ENCODE peak calls at places on chromosome 12, in seven cellular contexts. M is endothelial cell of umbilical vein, G is HL-60, Q is HCT116, E is HepG2, F is stomach, R is Panc1. A is an unnamed sample.

GRCh38 chr12:67633708-67634107 is 14.8 kb upstream of the DYRK2 start:
- DNase-seq in M (no peak), G (peak; percentile 58), Q (no peak), E (no peak), F (peak; percentile 54), R (no peak), A (no peak)

GRCh38 chr12:127501916-127502315 is 765.1 kb upstream of the TMEM132C start:
- DNase-seq in M (no peak), G (no peak), Q (no peak), E (no peak), F (no peak), R (no peak), A (no peak)

GRCh38 chr12:31715283-31715825 is 13.5 kb downstream of the AMN1 start:
- DNase-seq in M (peak; percentile 89), G (peak; percentile 39), Q (no peak), E (peak; percentile 76), F (no peak), R (no peak), A (no peak)

GRCh38 chr12:96208801-96209534 is 14.8 kb downstream of the ELK3 start:
- DNase-seq in M (peak; percentile 91), G (peak; percentile 14), Q (no peak), E (no peak), F (no peak), R (no peak), A (peak; percentile 34)

GRCh38 chr12:56158926-56159461 is 835 bp downstream of the MYL6 start:
- DNase-seq in M (peak; percentile 57), G (peak; percentile 76), Q (no peak), E (peak; percentile 70), F (peak; percentile 82), R (no peak), A (peak; percentile 89)

GRCh38 chr12:88258396-88258795 is 116.3 kb downstream of the TMTC3 start:
- DNase-seq in M (no peak), G (no peak), Q (no peak), E (no peak), F (no peak), R (no peak), A (no peak)

GRCh38 chr12:54980341-54980740 is 4.2 kb downstream of the TESPA1 start:
- DNase-seq in M (no peak), G (no peak), Q (no peak), E (no peak), F (no peak), R (no peak), A (no peak)

GRCh38 chr12:132385923-132386751 is 56.7 kb upstream of the GALNT9 start:
- DNase-seq in M (no peak), G (no peak), Q (no peak), E (no peak), F (no peak), R (no peak), A (no peak)

GRCh38 chr12:4274396-4274959 is 916 bp downstream of the CCND2 start:
- DNase-seq in M (no peak), G (peak; percentile 25), Q (no peak), E (no peak), F (no peak), R (no peak), A (no peak)

GRCh38 chr12:91565246-91565645 is 382.6 kb upstream of the DCN start:
- DNase-seq in M (no peak), G (no peak), Q (no peak), E (no peak), F (no peak), R (no peak), A (no peak)

GRCh38 chr12:86256169-86256568 is at the start of gene MGAT4C:
- DNase-seq in M (no peak), G (no peak), Q (no peak), E (no peak), F (no peak), R (no peak), A (no peak)

GRCh38 chr12:116881325-116881866 is at the start of gene HRK:
- DNase-seq in M (no peak), G (no peak), Q (no peak), E (no peak), F (no peak), R (no peak), A (no peak)

GRCh38 chr12:48351022-48351708 is 446 bp upstream of the ZNF641 start:
- DNase-seq in M (peak; percentile 53), G (peak; percentile 52), Q (peak; percentile 40), E (peak; percentile 47), F (peak; percentile 72), R (peak; percentile 32), A (peak; percentile 77)

GRCh38 chr12:74381968-74382367 is 155.7 kb upstream of the ATXN7L3B start:
- DNase-seq in M (no peak), G (no peak), Q (no peak), E (no peak), F (no peak), R (no peak), A (no peak)

GRCh38 chr12:48924617-48925217 is 575 bp downstream of the FKBP11 start:
- DNase-seq in M (peak; percentile 78), G (no peak), Q (no peak), E (no peak), F (peak; percentile 66), R (no peak), A (peak; percentile 72)

GRCh38 chr12:31722580-31722979 is 6.2 kb downstream of the AMN1 start:
- DNase-seq in M (no peak), G (no peak), Q (no peak), E (no peak), F (no peak), R (no peak), A (no peak)

GRCh38 chr12:94429191-94429590 is 30.5 kb downstream of the CEP83 start:
- DNase-seq in M (no peak), G (no peak), Q (no peak), E (no peak), F (no peak), R (no peak), A (no peak)

GRCh38 chr12:75526655-75527511 is 15.5 kb upstream of the KRR1 start:
- DNase-seq in M (peak; percentile 70), G (peak; percentile 17), Q (peak; percentile 40), E (peak; percentile 45), F (no peak), R (no peak), A (no peak)

GRCh38 chr12:80178846-80179245 is 79.5 kb downstream of the OTOGL start:
- DNase-seq in M (no peak), G (no peak), Q (no peak), E (no peak), F (no peak), R (no peak), A (no peak)

GRCh38 chr12:113098428-113099028 is 37.0 kb downstream of the RASAL1 start:
- DNase-seq in M (peak; percentile 54), G (peak; percentile 56), Q (peak; percentile 79), E (peak; percentile 79), F (peak; percentile 90), R (peak; percentile 83), A (peak; percentile 82)

GRCh38 chr12:25677180-25677937 is 124.3 kb upstream of the LMNTD1 start:
- DNase-seq in M (no peak), G (no peak), Q (no peak), E (no peak), F (no peak), R (no peak), A (no peak)
- TF ChIP-seq CTCF in M (peak; percentile 15), G (no peak), Q (peak; percentile 12), E (peak; percentile 9), F (no peak), R (peak; percentile 54), A (peak; percentile 17)

DNA sequence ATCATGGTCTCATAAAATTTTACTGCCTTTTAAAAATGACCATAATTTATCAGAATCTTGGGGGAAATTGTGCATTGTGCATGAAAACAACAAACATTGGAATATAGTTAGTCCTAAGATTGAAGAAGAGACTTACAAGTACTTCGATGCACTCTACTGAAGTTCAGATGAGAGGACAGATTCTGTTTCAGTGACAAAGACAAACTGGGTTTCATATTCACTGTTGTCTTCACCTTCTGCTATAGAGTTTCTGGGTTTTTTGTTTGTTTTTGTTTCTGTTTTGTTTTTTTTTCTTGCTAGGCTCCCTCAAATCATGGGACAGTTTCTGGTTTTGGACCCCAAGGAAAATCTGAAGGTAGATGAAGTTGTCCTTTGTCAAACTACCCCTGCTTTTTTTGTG is 276.8 kb upstream of the GARIN6 start:
- DNase-seq in M (no peak), G (no peak), Q (no peak), E (no peak), F (no peak), R (no peak), A (no peak)
- TF ChIP-seq POLR2AphosphoS5 in M (no peak), G (no peak), Q (no peak), E (no peak), F (no peak), R (no peak), A (no peak)

DNA sequence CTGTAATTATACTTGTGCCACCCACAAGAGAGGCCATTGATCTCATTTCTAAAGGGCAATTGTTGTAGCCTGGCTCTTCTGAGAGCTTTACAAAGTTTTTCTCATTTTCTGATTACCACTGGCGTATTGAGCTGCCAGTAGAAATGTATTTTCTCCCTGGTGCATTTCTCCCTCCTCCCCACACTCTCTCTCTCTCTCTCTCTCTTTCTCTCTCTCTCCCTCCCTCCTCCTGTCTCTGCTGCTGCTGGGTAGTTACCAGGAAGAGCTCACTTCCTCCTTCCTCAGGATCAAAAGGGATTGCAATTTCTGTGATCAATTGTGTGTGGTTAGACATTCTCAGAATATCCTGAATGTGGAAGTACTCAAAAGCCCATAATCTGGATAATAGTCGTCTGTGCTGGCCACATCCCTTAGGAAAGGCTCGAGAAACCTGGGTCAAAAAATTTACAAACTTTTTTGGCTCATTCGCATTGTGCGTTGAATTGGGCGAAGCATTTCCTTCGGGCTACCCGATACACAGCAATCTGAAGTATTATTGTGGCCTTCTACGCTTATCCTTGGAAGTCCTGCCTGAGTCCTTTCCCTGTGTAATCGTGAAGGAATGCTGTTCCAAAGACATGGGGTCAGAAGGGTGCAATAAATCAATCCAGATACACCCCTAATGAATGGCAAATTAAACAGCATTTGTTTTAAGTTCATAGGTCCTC is 254.8 kb downstream of the MSRB3 start:
- DNase-seq in M (peak; percentile 85), G (no peak), Q (peak; percentile 95), E (no peak), F (no peak), R (no peak), A (no peak)
- H3K4me3 ChIP-seq in M (no peak overlapping the region), G (no peak overlapping the region), Q (peak overlapping the region; percentile 12), E (no peak overlapping the region), F (no peak overlapping the region), R (peak overlapping the region; percentile 37), A (no peak overlapping the region)

GRCh38 chr12:6233121-6233971 is 33.1 kb downstream of the CD9 start:
- DNase-seq in M (peak; percentile 37), G (peak; percentile 79), Q (no peak), E (no peak), F (no peak), R (no peak), A (peak; percentile 82)
- TF ChIP-seq CTCF in M (no peak), G (no peak), Q (peak; percentile 10), E (peak; percentile 48), F (no peak), R (no peak), A (no peak)